ENCODE peak calls at places on chromosomes 6 and 20, in four cellular contexts. O is ovary, T is neural progenitor cell, A is choroid plexus epithelial cell. D is an unnamed sample.

GRCh38 chr6:26199057-26199772 is 112.0 kb downstream of the HFE start:
- DNase-seq in O (peak), T (peak), A (peak), D (peak)

GRCh38 chr20:35773154-35773751 is 1.4 kb downstream of the PHF20 start:
- DNase-seq in O (no peak), T (peak), A (peak), D (peak)

GRCh38 chr6:166619912-166620311 is 7.1 kb downstream of the RPS6KA2 start:
- DNase-seq in O (no peak), T (no peak), A (peak), D (peak)

GRCh38 chr6:84582997-84583396 is 181.4 kb downstream of the TBX18 start:
- DNase-seq in O (no peak), T (no peak), A (peak), D (no peak)

GRCh38 chr6:129590408-129591022 is 119.5 kb downstream of the ARHGAP18 start:
- DNase-seq in O (no peak), T (no peak), A (peak), D (peak)

GRCh38 chr20:34362502-34363061 is 491 bp upstream of the ITCH start:
- DNase-seq in O (peak), T (no peak), A (no peak), D (no peak)

GRCh38 chr20:517221-517620 is 26.4 kb downstream of the CSNK2A1 start:
- DNase-seq in O (no peak), T (no peak), A (no peak), D (no peak)

GRCh38 chr20:1127840-1128239 is 9.4 kb downstream of the PSMF1 start:
- DNase-seq in O (no peak), T (no peak), A (no peak), D (peak)

GRCh38 chr6:108194503-108194902 is 28.7 kb downstream of the NR2E1 start:
- DNase-seq in O (no peak), T (no peak), A (no peak), D (no peak)

DNA sequence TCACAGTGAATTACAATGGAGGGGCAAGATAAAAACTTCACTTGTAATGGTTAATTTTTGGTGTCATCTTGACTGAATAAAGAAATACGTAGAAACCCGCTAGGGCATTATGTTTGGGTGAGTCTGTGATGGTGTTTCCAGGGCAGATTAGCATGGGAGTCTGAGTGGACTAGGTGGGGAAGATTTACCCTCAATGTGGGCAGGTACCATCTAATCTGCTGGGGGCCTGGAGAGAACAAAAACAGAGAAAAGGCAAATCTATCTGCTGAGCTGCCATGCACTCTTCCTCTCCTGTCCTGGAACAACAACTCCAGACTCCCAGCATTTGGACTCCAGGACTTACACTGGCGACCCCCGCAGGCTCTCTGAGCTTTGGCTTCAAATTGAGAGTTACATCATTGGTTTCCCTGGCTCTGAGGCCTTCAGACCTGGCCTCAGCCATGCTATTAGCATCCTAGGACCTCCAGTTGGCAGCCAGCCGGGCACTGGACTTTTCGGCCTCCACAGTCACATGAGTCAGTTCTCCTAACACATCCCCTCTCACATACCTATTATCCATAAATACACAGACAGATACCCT is 19.7 kb downstream of the NINL start:
- DNase-seq in O (no peak), T (no peak), A (no peak), D (no peak)
- TF ChIP-seq CTCF in O (no peak), T (no peak), A (no peak), D (no peak)

GRCh38 chr6:105275542-105275941 is 95.7 kb upstream of the POPDC3 start:
- DNase-seq in O (no peak), T (no peak), A (no peak), D (no peak)
- H3K4me3 ChIP-seq in O (no peak), T (no peak), A (no peak), D (no peak)

DNA sequence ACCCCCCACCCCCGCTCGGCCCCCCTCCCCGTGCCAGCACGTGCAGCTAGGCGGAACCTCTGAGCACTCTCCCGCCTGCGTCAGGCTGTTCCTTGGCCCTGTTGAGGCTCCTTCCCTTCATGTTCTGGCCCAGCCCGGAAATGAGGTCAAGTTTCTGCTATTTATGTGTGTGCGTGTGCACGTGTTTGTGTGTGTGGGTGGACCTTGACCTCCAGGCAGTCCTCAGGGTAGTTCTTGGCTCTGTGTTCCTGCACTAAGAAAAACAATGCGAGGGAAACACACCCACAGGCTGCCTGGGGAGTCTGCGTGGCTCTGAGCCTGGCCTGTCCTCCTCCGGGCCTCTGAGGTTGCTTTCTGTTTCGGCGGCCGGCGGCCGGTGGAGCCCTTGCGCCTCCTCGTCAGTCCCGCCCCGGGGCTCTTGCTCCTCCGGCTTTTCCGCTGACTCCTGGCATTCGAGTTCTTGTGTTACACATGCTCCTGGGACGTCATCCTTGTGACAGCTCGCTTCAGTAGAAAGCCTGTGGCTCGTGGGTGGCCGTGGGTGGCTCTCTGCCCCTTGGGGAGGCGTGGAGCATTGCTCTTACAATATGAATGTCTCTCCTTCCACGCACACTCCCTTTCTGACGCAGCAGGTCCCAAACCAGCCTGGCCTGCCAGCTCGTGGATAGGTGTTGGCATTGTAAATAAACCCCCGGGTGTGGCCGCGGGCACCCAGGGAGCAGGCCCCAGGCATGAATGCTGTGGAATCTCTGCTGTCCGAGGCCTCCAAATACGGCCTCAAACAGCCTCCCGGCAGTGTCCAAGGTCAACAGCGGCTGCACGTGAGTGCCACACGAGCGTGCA is 10.0 kb downstream of the SLCO4A1 start:
- DNase-seq in O (peak), T (peak), A (peak), D (peak)
- TF ChIP-seq CTCF in O (no peak), T (no peak), A (peak), D (no peak)

DNA sequence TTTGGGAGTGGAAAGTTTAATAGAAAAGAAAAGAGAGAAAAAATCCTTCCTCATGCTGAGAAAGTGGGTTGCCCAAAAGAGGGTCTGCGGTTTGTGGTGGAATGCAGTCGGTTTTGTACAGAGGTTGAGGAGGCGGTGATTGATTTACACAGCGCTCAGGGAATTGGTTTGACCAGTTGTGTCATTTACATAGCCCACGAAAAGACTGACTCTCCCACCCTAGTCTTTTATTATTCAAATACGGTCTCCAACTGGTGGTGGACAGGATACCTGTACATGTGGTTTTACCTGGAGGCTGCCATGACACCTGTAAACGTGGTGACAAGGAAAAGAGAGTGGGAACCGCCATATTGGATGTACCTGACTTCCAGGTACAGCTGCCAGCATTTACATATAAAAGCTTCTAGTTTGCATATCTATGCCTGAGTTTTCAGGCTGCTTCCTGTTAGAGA is 42.1 kb downstream of the HLA-DPB1 start:
- DNase-seq in O (no peak), T (no peak), A (no peak), D (no peak)
- H3K4me3 ChIP-seq in O (no peak), T (peak), A (no peak), D (no peak)

GRCh38 chr20:37397076-37397953 is 51.4 kb downstream of the SRC start:
- DNase-seq in O (no peak), T (peak), A (peak), D (no peak)
- TF ChIP-seq CTCF in O (no peak), T (no peak), A (peak), D (no peak)

DNA sequence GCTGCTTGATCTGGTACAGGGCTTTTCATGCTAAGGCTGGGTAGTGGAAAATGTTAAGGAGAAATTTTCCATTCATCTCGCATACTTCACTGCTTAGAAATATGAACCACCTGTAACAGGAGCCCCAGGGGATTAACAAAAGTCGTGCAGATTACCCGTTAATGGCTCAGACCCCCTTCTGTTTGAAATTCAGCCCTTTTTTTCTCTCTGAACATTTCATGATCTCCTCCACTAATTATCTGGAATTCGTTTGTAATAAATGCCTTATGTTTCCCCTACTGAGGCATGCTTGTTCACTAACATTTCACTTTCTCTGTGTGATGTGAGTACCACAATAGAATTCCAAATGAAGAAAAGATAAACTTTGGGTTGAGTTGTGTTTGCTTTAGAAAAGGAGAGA is 336.4 kb upstream of the HSF2 start:
- DNase-seq in O (no peak), T (peak), A (no peak), D (no peak)
- H3K4me3 ChIP-seq in O (no peak), T (no peak), A (no peak), D (no peak)

GRCh38 chr6:57267586-57268293 is 45.6 kb upstream of the RAB23 start:
- DNase-seq in O (no peak), T (peak), A (peak), D (peak)
- TF ChIP-seq CTCF in O (no peak), T (peak), A (peak), D (peak)

GRCh38 chr6:13575377-13575775 is 975 bp downstream of the SIRT5 start:
- DNase-seq in O (no peak), T (no peak), A (no peak), D (no peak)
- H3K4me3 ChIP-seq in O (peak), T (peak), A (peak), D (peak)

GRCh38 chr6:2134559-2134958 is 110.8 kb downstream of the GMDS start:
- DNase-seq in O (no peak), T (no peak), A (no peak), D (peak)

GRCh38 chr6:2132911-2133310 is 112.5 kb downstream of the GMDS start:
- DNase-seq in O (no peak), T (no peak), A (no peak), D (no peak)

GRCh38 chr6:2132416-2132815 is 113.0 kb downstream of the GMDS start:
- DNase-seq in O (no peak), T (no peak), A (no peak), D (peak)

GRCh38 chr6:2133718-2134310 is 111.6 kb downstream of the GMDS start:
- DNase-seq in O (no peak), T (no peak), A (no peak), D (peak)

GRCh38 chr6:2135401-2135800 is 110.0 kb downstream of the GMDS start:
- DNase-seq in O (no peak), T (no peak), A (no peak), D (no peak)
- TF ChIP-seq CTCF in O (no peak), T (no peak), A (no peak), D (no peak)